ENCODE peak calls at places on chromosomes 1 and 21, in seven cellular contexts. Z is fibroblast of lung, D is suprapubic skin, A is IMR-90, Y is cardiac muscle cell, I is psoas muscle, C is H9. P is an unnamed sample. For H3K4me1, the result is how much of the 10 kb centered on the place peaks cover.

GRCh38 chr1:90837420-90837819 is 120.3 kb upstream of the BARHL2 start:
- DNase-seq in Z (no peak), D (no peak), A (no peak), Y (no peak), I (no peak), C (no peak), P (no peak)

GRCh38 chr1:205512059-205513045 is 7.9 kb downstream of the CDK18 start:
- DNase-seq in Z (peak), D (no peak), A (peak), Y (peak), I (no peak), C (no peak), P (no peak)

GRCh38 chr1:176880954-176881595 is 283.4 kb downstream of the ASTN1 start:
- DNase-seq in Z (peak), D (no peak), A (peak), Y (peak), I (peak), C (peak), P (peak)

GRCh38 chr1:183842817-183843187 is 37.9 kb downstream of the RGL1 start:
- DNase-seq in Z (no peak), D (no peak), A (no peak), Y (no peak), I (no peak), C (no peak), P (no peak)

GRCh38 chr1:62029704-62030103 is 164.9 kb upstream of the L1TD1 start:
- DNase-seq in Z (no peak), D (no peak), A (no peak), Y (no peak), I (no peak), C (no peak), P (no peak)

GRCh38 chr1:60280256-60280655 is 206.7 kb upstream of the C1orf87 start:
- DNase-seq in Z (peak), D (no peak), A (no peak), Y (no peak), I (no peak), C (no peak), P (no peak)

GRCh38 chr1:156401175-156401574 is 32.2 kb downstream of the RHBG start:
- DNase-seq in Z (no peak), D (no peak), A (no peak), Y (no peak), I (no peak), C (no peak), P (no peak)

GRCh38 chr1:155925506-155925905 is 8.7 kb downstream of the KHDC4 start:
- DNase-seq in Z (no peak), D (no peak), A (no peak), Y (no peak), I (no peak), C (no peak), P (no peak)

GRCh38 chr1:220330265-220330664 is 58.0 kb upstream of the RAB3GAP2 start:
- DNase-seq in Z (no peak), D (no peak), A (peak), Y (no peak), I (no peak), C (no peak), P (no peak)

GRCh38 chr1:67683736-67684525 is 1.1 kb upstream of the GADD45A start:
- DNase-seq in Z (peak), D (no peak), A (peak), Y (no peak), I (no peak), C (no peak), P (no peak)

GRCh38 chr1:5428391-5428790 is 563.8 kb downstream of the NPHP4 start:
- DNase-seq in Z (no peak), D (no peak), A (no peak), Y (no peak), I (no peak), C (no peak), P (no peak)

GRCh38 chr21:30194701-30195299 is 21.1 kb downstream of the CLDN8 start:
- DNase-seq in Z (no peak), D (no peak), A (no peak), Y (peak), I (no peak), C (no peak), P (no peak)

GRCh38 chr1:6803357-6803756 is 18.1 kb downstream of the CAMTA1 start:
- DNase-seq in Z (peak), D (no peak), A (peak), Y (no peak), I (no peak), C (no peak), P (no peak)

GRCh38 chr1:234684854-234685253 is 74.9 kb upstream of the IRF2BP2 start:
- DNase-seq in Z (no peak), D (no peak), A (no peak), Y (no peak), I (peak), C (no peak), P (no peak)

GRCh38 chr1:56798053-56798471 is 21.1 kb downstream of the FYB2 start:
- DNase-seq in Z (peak), D (no peak), A (peak), Y (no peak), I (no peak), C (no peak), P (no peak)

GRCh38 chr1:3035871-3036645 is 14.8 kb downstream of the ACTRT2 start:
- DNase-seq in Z (no peak), D (peak), A (no peak), Y (no peak), I (no peak), C (no peak), P (no peak)

GRCh38 chr21:14523234-14523633 is 22.9 kb downstream of the SAMSN1 start:
- DNase-seq in Z (no peak), D (no peak), A (no peak), Y (no peak), I (peak), C (no peak), P (no peak)

GRCh38 chr1:175220853-175221547 is 28.4 kb upstream of the KIAA0040 start:
- DNase-seq in Z (no peak), D (no peak), A (no peak), Y (no peak), I (no peak), C (no peak), P (no peak)

GRCh38 chr1:110464340-110464739 is 13.4 kb downstream of the PROK1 start:
- DNase-seq in Z (peak), D (no peak), A (peak), Y (no peak), I (no peak), C (no peak), P (no peak)

GRCh38 chr1:12636098-12636950 is 7.6 kb upstream of the AADACL4 start:
- DNase-seq in Z (peak), D (no peak), A (peak), Y (no peak), I (peak), C (peak), P (no peak)

GRCh38 chr1:225999912-226000337 is 782 bp upstream of the SDE2 start:
- DNase-seq in Z (no peak), D (no peak), A (peak), Y (no peak), I (no peak), C (no peak), P (no peak)

GRCh38 chr1:28112388-28113311 is 24.2 kb upstream of the EYA3 start:
- DNase-seq in Z (peak), D (no peak), A (peak), Y (no peak), I (no peak), C (peak), P (no peak)

GRCh38 chr21:39314155-39315027 is 959 bp upstream of the BRWD1 start:
- DNase-seq in Z (peak), D (no peak), A (peak), Y (peak), I (peak), C (peak), P (peak)

GRCh38 chr1:66022904-66023620 is 230.4 kb downstream of the PDE4B start:
- DNase-seq in Z (peak), D (no peak), A (peak), Y (peak), I (no peak), C (no peak), P (no peak)

GRCh38 chr1:244060691-244061090 is 9.6 kb downstream of the ZBTB18 start:
- DNase-seq in Z (no peak), D (no peak), A (no peak), Y (no peak), I (no peak), C (no peak), P (no peak)

GRCh38 chr1:187051618-187052232 is 223.0 kb downstream of the PLA2G4A start:
- DNase-seq in Z (peak), D (no peak), A (peak), Y (peak), I (no peak), C (no peak), P (no peak)

GRCh38 chr1:175479521-175480342 is 263.7 kb downstream of the TNR start:
- DNase-seq in Z (peak), D (no peak), A (no peak), Y (no peak), I (no peak), C (no peak), P (no peak)

GRCh38 chr1:58011978-58012377 is 534.5 kb downstream of the OMA1 start:
- DNase-seq in Z (no peak), D (no peak), A (peak), Y (no peak), I (no peak), C (no peak), P (no peak)

GRCh38 chr21:18499761-18500376 is 96.3 kb upstream of the TMPRSS15 start:
- DNase-seq in Z (peak), D (no peak), A (peak), Y (peak), I (no peak), C (no peak), P (no peak)

GRCh38 chr1:200180821-200181220 is 153.3 kb downstream of the NR5A2 start:
- DNase-seq in Z (peak), D (no peak), A (peak), Y (no peak), I (no peak), C (no peak), P (peak)

GRCh38 chr1:247332215-247332900 is 691 bp upstream of the ZNF496 start:
- DNase-seq in Z (peak), D (no peak), A (peak), Y (peak), I (peak), C (no peak), P (peak)

GRCh38 chr1:164602142-164602429 is 43.1 kb downstream of the PBX1 start:
- DNase-seq in Z (no peak), D (no peak), A (no peak), Y (no peak), I (no peak), C (peak), P (no peak)

GRCh38 chr1:16351994-16352841 is at the start of gene FBXO42:
- DNase-seq in Z (peak), D (peak), A (peak), Y (peak), I (peak), C (peak), P (peak)

GRCh38 chr1:18635070-18635577 is 4.5 kb downstream of the PAX7 start:
- DNase-seq in Z (no peak), D (no peak), A (no peak), Y (no peak), I (no peak), C (no peak), P (no peak)

GRCh38 chr1:18637553-18637960 is 6.9 kb downstream of the PAX7 start:
- DNase-seq in Z (no peak), D (no peak), A (no peak), Y (no peak), I (no peak), C (peak), P (no peak)

GRCh38 chr1:18634276-18634675 is 3.6 kb downstream of the PAX7 start:
- DNase-seq in Z (no peak), D (no peak), A (no peak), Y (no peak), I (no peak), C (no peak), P (no peak)

GRCh38 chr1:18636762-18637552 is 6.3 kb downstream of the PAX7 start:
- DNase-seq in Z (no peak), D (no peak), A (no peak), Y (no peak), I (no peak), C (peak), P (no peak)

GRCh38 chr1:18635833-18636671 is 5.4 kb downstream of the PAX7 start:
- DNase-seq in Z (no peak), D (no peak), A (no peak), Y (peak), I (no peak), C (peak), P (no peak)
- TF ChIP-seq CTCF in Z (no peak), D (no peak), A (no peak), Y (peak), I (no peak), C (peak), P (no peak)

DNA sequence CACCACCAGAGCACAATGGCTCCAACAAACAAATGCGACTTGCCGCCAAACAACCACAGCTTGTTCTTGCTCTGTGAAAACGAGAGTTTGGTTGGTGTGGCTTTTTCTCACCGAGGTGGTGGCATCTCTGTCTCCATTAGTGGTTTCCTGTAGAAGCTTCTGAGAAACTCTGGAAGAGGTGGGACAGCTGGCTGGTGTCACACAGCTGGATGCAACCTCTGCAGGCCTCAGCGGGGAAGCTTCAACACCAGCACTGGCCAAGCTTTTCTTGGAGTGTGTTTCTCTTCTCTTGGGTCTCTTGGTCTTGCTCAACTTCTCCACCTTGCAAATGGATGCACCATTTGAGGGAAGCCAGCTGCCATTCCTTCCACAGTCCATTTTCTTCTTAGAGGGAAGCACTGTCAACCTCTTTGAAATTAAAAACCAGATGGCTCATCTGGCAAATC is 124.8 kb downstream of the KCNN3 start:
- DNase-seq in Z (no peak), D (no peak), A (no peak), Y (no peak), I (peak), C (no peak), P (no peak)
- H3K4me1 ChIP-seq in Z (under half), D (under half), A (under half), Y (under half), I (under half), C (under half), P (under half)

DNA sequence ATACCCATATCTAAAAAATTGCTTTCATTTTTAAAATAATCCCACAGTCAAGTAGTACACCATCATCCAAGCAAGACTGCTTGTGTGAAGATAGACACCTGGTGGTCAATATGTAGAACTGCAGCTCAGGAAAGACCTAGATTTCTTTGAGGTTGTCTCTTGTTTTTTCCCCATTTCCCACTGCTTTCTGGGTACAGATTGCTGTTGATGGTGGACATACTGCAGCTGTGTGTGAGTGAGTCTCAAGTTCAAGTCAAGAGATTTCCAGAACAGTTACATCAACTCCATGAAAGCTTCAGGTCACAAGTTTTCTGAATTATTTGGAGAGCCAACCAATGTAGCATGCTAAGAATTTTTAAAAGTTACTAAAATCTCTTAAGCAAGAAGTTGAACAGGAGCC is 306.4 kb downstream of the DUSP10 start:
- DNase-seq in Z (peak), D (no peak), A (peak), Y (peak), I (no peak), C (no peak), P (no peak)
- H3K27ac ChIP-seq in Z (no peak), D (no peak), A (no peak), Y (no peak), I (no peak), C (no peak), P (no peak)

GRCh38 chr1:32988665-32989064 is 24.1 kb upstream of the RNF19B start:
- DNase-seq in Z (peak), D (no peak), A (peak), Y (no peak), I (peak), C (no peak), P (no peak)
- TF ChIP-seq CTCF in Z (no peak), D (no peak), A (no peak), Y (no peak), I (no peak), C (no peak), P (no peak)

GRCh38 chr1:213387380-213388015 is 336.5 kb downstream of the RPS6KC1 start:
- DNase-seq in Z (no peak), D (no peak), A (no peak), Y (no peak), I (no peak), C (no peak), P (no peak)

GRCh38 chr1:213385806-213386324 is 334.8 kb downstream of the RPS6KC1 start:
- DNase-seq in Z (no peak), D (no peak), A (no peak), Y (no peak), I (no peak), C (no peak), P (no peak)

GRCh38 chr1:213381572-213382084 is 330.6 kb downstream of the RPS6KC1 start:
- DNase-seq in Z (peak), D (no peak), A (peak), Y (peak), I (no peak), C (no peak), P (no peak)

GRCh38 chr1:213385201-213385600 is 334.2 kb downstream of the RPS6KC1 start:
- DNase-seq in Z (no peak), D (no peak), A (no peak), Y (no peak), I (no peak), C (no peak), P (no peak)

DNA sequence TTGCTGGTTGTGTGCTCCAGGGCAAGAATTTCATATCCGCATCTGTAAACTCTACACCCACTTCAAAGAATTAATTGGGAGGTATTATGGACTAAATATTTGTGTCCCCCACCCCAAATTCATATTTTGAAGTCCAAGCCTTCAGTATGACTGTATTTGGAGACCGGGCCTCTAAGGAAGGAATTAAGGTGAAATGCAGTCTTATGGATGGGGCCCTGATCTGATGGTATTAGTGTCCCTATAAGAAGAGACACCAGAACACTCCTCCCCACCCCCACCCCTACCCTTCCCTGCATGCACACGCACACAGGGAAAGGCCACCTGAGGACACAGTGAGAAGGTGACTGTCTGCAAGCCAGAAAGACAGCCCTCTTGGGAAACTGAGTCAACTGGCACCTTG is 332.4 kb downstream of the RPS6KC1 start:
- DNase-seq in Z (no peak), D (no peak), A (no peak), Y (no peak), I (no peak), C (no peak), P (no peak)
- H3K4me1 ChIP-seq in Z (under half), D (under half), A (under half), Y (under half), I (under half), C (under half), P (under half)